ENCODE peak calls at places on chromosomes 2 and 18, in seven cellular contexts. G is activated T-cell treated with anti-CD3 and anti-CD28 coated beads for 1 hour; H is A172; I is foreskin fibroblast; A is AG04450; E is activated CD4-positive, alpha-beta T cell treated with anti-CD3 and anti-CD28 coated beads, Interleukin-2, amount 10 ng/mL, durations not matched to agents 24 days and 14 days; V is adrenal gland. U is an unnamed sample.
A peak's percentile ranks its signal among the peaks of the same experiment; 100 is the strongest.

GRCh38 chr2:237361194-237361986 is 52.6 kb downstream of the COL6A3 start:
- DNase-seq in G (no peak), H (no peak), I (peak; percentile 77), A (no peak), E (no peak), V (no peak), U (no peak)

GRCh38 chr2:27762951-27763906 is 8.3 kb upstream of the MRPL33 start:
- DNase-seq in G (no peak), H (no peak), I (peak; percentile 21), A (no peak), E (no peak), V (no peak), U (no peak)

GRCh38 chr2:113699048-113699447 is 57.4 kb downstream of the SLC35F5 start:
- DNase-seq in G (no peak), H (no peak), I (no peak), A (no peak), E (no peak), V (no peak), U (no peak)

GRCh38 chr18:57881818-57882413 is 78.8 kb upstream of the ATP8B1 start:
- DNase-seq in G (peak; percentile 33), H (peak; percentile 46), I (peak; percentile 92), A (peak; percentile 72), E (peak; percentile 82), V (peak; percentile 72), U (peak; percentile 44)

GRCh38 chr2:99940963-99941362 is 201.4 kb downstream of the AFF3 start:
- DNase-seq in G (no peak), H (peak; percentile 58), I (no peak), A (no peak), E (peak; percentile 30), V (no peak), U (no peak)

GRCh38 chr2:47631840-47632398 is 151.0 kb upstream of the MSH6 start:
- DNase-seq in G (no peak), H (peak; percentile 95), I (peak; percentile 71), A (no peak), E (no peak), V (peak; percentile 83), U (no peak)

GRCh38 chr2:9114457-9114856 is 92.2 kb upstream of the ASAP2 start:
- DNase-seq in G (no peak), H (no peak), I (no peak), A (no peak), E (no peak), V (no peak), U (no peak)

GRCh38 chr2:58950795-58951462 is 709.8 kb upstream of the FANCL start:
- DNase-seq in G (no peak), H (no peak), I (no peak), A (no peak), E (no peak), V (no peak), U (peak; percentile 50)

GRCh38 chr2:56227811-56228210 is 44.0 kb downstream of the CCDC85A start:
- DNase-seq in G (no peak), H (no peak), I (peak; percentile 18), A (no peak), E (no peak), V (no peak), U (no peak)